ENCODE peak calls at places on chromosome 14, in eight cellular contexts. K is neural progenitor cell, Q is epithelial cell of proximal tubule, H is astrocyte of the cerebellum, N is mesothelial cell of epicardium, T is heart left ventricle, R is H9, X is lower lobe of right lung. W is an unnamed sample.

GRCh38 chr14:59352951-59353350 is 112.2 kb downstream of the GPR135 start:
- DNase-seq in K (no peak), Q (no peak), H (no peak), R (no peak), X (no peak), T (no peak), N (no peak), W (no peak)

GRCh38 chr14:69999246-69999645 is 120.0 kb downstream of the SMOC1 start:
- DNase-seq in Q (no peak), H (peak; percentile 97), N (no peak), K (no peak), R (no peak), X (no peak), T (no peak), W (no peak)

GRCh38 chr14:54370323-54371125 is 26.3 kb upstream of the CDKN3 start:
- DNase-seq in T (no peak), X (no peak), K (no peak), R (no peak), H (no peak), Q (no peak), N (no peak), W (no peak)

GRCh38 chr14:53458368-53458814 is 305.3 kb upstream of the DDHD1 start:
- DNase-seq in N (no peak), R (no peak), T (no peak), H (peak; percentile 26), X (no peak), K (peak; percentile 4), Q (peak; percentile 47), W (no peak)

GRCh38 chr14:69049675-69050074 is 70.6 kb upstream of the ACTN1 start:
- DNase-seq in K (no peak), N (no peak), Q (no peak), T (peak; percentile 47), R (no peak), X (no peak), H (no peak), W (no peak)

GRCh38 chr14:21091784-21092146 is 6.7 kb downstream of the ZNF219 start:
- DNase-seq in R (no peak), N (no peak), X (no peak), T (no peak), Q (no peak), H (no peak), K (no peak), W (no peak)

GRCh38 chr14:45868377-45868776 is 615.4 kb upstream of the MIS18BP1 start:
- DNase-seq in K (no peak), R (no peak), H (no peak), Q (no peak), X (no peak), T (no peak), N (no peak), W (peak; percentile 30)

GRCh38 chr14:76293923-76294322 is 82.0 kb upstream of the ESRRB start:
- DNase-seq in H (no peak), Q (no peak), N (no peak), K (no peak), T (no peak), X (no peak), R (no peak), W (no peak)

GRCh38 chr14:72810201-72810600 is 83.7 kb downstream of the DPF3 start:
- DNase-seq in X (no peak), T (no peak), H (no peak), Q (no peak), R (no peak), K (no peak), N (no peak), W (no peak)

GRCh38 chr14:23408307-23408630 is 196 bp upstream of the MYH6 start:
- DNase-seq in Q (no peak), N (no peak), R (no peak), H (no peak), T (no peak), X (no peak), K (no peak), W (no peak)

GRCh38 chr14:73783107-73783727 is 68.4 kb upstream of the PTGR2 start:
- DNase-seq in K (peak; percentile 96), H (no peak), X (no peak), T (no peak), N (no peak), Q (no peak), R (peak; percentile 41), W (no peak)

GRCh38 chr14:106277503-106277902 is 751.1 kb downstream of the TMEM121 start:
- DNase-seq in N (no peak), R (no peak), Q (no peak), X (no peak), T (no peak), H (no peak), K (no peak), W (peak; percentile 37)

GRCh38 chr14:38073641-38074040 is 134.1 kb upstream of the SSTR1 start:
- DNase-seq in T (no peak), H (no peak), X (no peak), K (no peak), N (no peak), R (no peak), Q (peak; percentile 30), W (no peak)

GRCh38 chr14:35534130-35534883 is at the start of gene INSM2:
- DNase-seq in H (no peak), R (no peak), K (peak; percentile 25), T (no peak), Q (no peak), N (no peak), X (no peak), W (peak; percentile 16)

GRCh38 chr14:51024377-51024776 is 70.5 kb downstream of the TRIM9 start:
- DNase-seq in X (no peak), H (no peak), K (no peak), Q (no peak), T (no peak), R (no peak), N (no peak), W (no peak)

GRCh38 chr14:69612014-69612758 is 790 bp downstream of the SUSD6 start:
- DNase-seq in H (no peak), Q (no peak), R (no peak), X (peak; percentile 54), K (peak; percentile 80), T (peak; percentile 49), N (no peak), W (no peak)

GRCh38 chr14:69316449-69317391 is 56.8 kb downstream of the GALNT16 start:
- DNase-seq in Q (peak; percentile 47), H (peak; percentile 98), N (no peak), K (no peak), R (peak; percentile 34), X (peak; percentile 58), T (peak; percentile 80), W (no peak)

GRCh38 chr14:93548102-93548843 is 117.5 kb downstream of the UNC79 start:
- DNase-seq in T (no peak), Q (peak; percentile 56), X (no peak), R (no peak), H (no peak), K (no peak), N (no peak), W (peak; percentile 38)

GRCh38 chr14:99351166-99352007 is 79.4 kb upstream of the BCL11B start:
- DNase-seq in H (no peak), N (no peak), R (no peak), X (no peak), T (no peak), K (no peak), Q (no peak), W (no peak)

GRCh38 chr14:60094306-60094897 is 2.7 kb downstream of the PCNX4 start:
- DNase-seq in K (peak; percentile 27), R (peak; percentile 61), T (no peak), N (no peak), H (no peak), X (no peak), Q (no peak), W (no peak)

GRCh38 chr14:89771251-89771650 is 183.3 kb downstream of the EFCAB11 start:
- DNase-seq in N (no peak), H (no peak), K (no peak), R (no peak), X (no peak), Q (no peak), T (no peak), W (no peak)

GRCh38 chr14:94284221-94284620 is 8.8 kb downstream of the SERPINA10 start:
- DNase-seq in T (no peak), N (no peak), R (no peak), X (no peak), Q (peak; percentile 37), H (peak; percentile 12), K (peak; percentile 23), W (no peak)

GRCh38 chr14:49767473-49768300 is at the start of gene KLHDC2:
- DNase-seq in K (peak; percentile 95), X (peak; percentile 95), R (peak; percentile 88), N (peak; percentile 70), T (peak; percentile 92), H (peak; percentile 62), Q (no peak), W (peak; percentile 91)
- TF ChIP-seq CTCF in K (peak; percentile 56), X (peak; percentile 39), R (peak; percentile 41), N (peak; percentile 19), T (no peak), H (no peak), Q (peak; percentile 12), W (peak; percentile 81)

GRCh38 chr14:67373347-67373746 is 13.2 kb downstream of the EIF2S1 start:
- DNase-seq in K (no peak), T (no peak), X (no peak), R (no peak), H (no peak), N (no peak), Q (no peak), W (peak; percentile 27)
- TF ChIP-seq CTCF in K (no peak), T (no peak), X (no peak), R (no peak), H (no peak), N (no peak), Q (no peak), W (no peak)

GRCh38 chr14:103292426-103293374 is 41.3 kb upstream of the EIF5 start:
- DNase-seq in Q (no peak), N (peak; percentile 63), X (peak; percentile 79), H (peak; percentile 26), R (peak; percentile 74), K (peak; percentile 85), T (peak; percentile 76), W (peak; percentile 91)
- TF ChIP-seq CTCF in Q (peak; percentile 96), N (peak; percentile 80), X (peak; percentile 94), H (peak; percentile 94), R (peak; percentile 91), K (peak; percentile 95), T (peak; percentile 89), W (peak; percentile 94)

DNA sequence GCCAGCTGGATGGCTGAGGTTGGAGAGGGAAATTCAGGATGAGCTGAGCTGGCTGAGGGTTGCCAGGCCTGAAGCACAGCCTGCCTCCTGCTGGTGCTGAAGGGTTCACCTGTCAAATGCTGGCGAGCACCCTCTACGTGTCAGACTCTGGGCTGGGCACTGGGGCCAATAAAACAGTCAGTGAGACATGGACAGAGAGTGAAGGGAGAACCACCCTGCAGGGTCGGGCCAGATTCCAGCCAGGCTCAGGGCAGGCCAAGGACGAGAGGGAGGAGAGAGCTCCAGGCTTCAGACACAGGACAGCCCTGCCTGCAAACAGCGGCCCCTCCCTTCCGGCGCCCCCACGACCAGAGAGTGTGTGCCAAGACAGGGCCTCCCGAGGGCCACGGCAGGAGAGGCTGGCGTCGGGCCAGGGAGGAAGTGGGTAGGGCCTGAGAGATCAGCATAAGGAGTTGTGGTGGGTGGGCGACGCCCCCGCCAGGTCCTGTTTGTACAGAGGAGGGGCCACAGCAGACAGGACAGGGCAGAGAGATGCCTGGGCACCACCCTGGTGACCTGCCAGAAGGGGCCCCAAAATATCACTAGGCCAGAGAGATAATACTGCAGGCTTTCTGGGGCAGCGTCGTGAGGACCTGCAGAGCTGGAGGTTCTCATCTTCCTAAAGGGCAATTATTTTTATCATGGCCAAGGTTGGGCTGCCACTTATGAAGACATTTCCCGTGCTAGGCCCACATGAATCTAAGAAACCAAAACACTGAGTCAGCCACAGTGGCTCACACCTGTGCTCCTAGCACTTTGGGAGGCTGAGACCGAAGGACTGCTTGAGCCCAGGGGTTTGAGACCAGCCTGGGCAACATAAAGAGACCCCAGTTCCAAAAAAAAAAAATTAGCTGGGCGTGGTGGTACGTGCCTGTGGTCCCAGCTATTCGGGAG is 73.1 kb upstream of the GPR68 start:
- DNase-seq in T (peak; percentile 79), K (no peak), H (no peak), N (no peak), X (peak; percentile 91), Q (no peak), R (no peak), W (no peak)
- TF ChIP-seq CTCF in T (no peak), K (no peak), H (no peak), N (no peak), X (peak; percentile 30), Q (peak; percentile 37), R (peak; percentile 12), W (peak; percentile 31)

W was measured in GM13977.